ENCODE peak calls at places on chromosomes 7 and 10, in ten cellular contexts. C is iris pigment epithelial cell; A is activated T-cell treated with anti-CD3 and anti-CD28 coated beads, Interleukin-2, amount 50 U/mL, for 1 hour; N is heart left ventricle; R is GM23338; T is colonic mucosa; E is HT1080; Y is mammary epithelial cell; Q is lower leg skin; V is endodermal cell. D is an unnamed sample.

GRCh38 chr10:35218339-35218955 is 91.8 kb downstream of the CREM start:
- DNase-seq in R (peak; percentile 95), E (peak; percentile 71), T (peak; percentile 84), N (peak; percentile 81), V (peak; percentile 92), A (peak; percentile 78), C (peak; percentile 84), Y (peak; percentile 65), Q (peak; percentile 84), D (peak; percentile 89)

GRCh38 chr10:69438531-69439349 is 12.5 kb upstream of the TSPAN15 start:
- DNase-seq in V (no peak), R (no peak), Y (peak; percentile 74), Q (no peak), A (no peak), T (no peak), C (peak; percentile 47), N (no peak), E (peak; percentile 39), D (peak; percentile 33)

GRCh38 chr7:130930260-130930659 is 196.3 kb upstream of the KLF14 start:
- DNase-seq in T (peak; percentile 79), C (peak; percentile 75), R (no peak), V (no peak), E (no peak), A (no peak), Q (no peak), N (no peak), Y (no peak), D (no peak)

GRCh38 chr7:38182450-38182849 is 4.4 kb downstream of the STARD3NL start:
- DNase-seq in T (no peak), N (no peak), A (no peak), E (no peak), C (no peak), Y (no peak), V (no peak), R (no peak), Q (no peak), D (no peak)

GRCh38 chr10:123303581-123303980 is 149.4 kb downstream of the BUB3 start:
- DNase-seq in Q (no peak), R (no peak), A (no peak), C (no peak), E (no peak), Y (no peak), T (no peak), N (no peak), V (no peak), D (no peak)

GRCh38 chr10:80608706-80609105 is 71.0 kb downstream of the SH2D4B start:
- DNase-seq in V (no peak), T (no peak), N (no peak), C (no peak), A (no peak), R (no peak), E (no peak), Y (no peak), Q (no peak), D (no peak)

GRCh38 chr10:80537086-80537704 is 507 bp upstream of the SH2D4B start:
- DNase-seq in V (no peak), T (peak; percentile 7), A (no peak), R (no peak), E (no peak), Q (no peak), C (no peak), N (no peak), Y (no peak), D (peak; percentile 79)

GRCh38 chr7:44470080-44470479 is 20.4 kb downstream of the NUDCD3 start:
- DNase-seq in N (no peak), V (no peak), E (no peak), C (peak; percentile 79), R (no peak), Q (no peak), T (no peak), Y (no peak), A (no peak), D (no peak)

GRCh38 chr7:106772655-106773108 is 92.4 kb upstream of the PIK3CG start:
- DNase-seq in R (no peak), A (no peak), Q (no peak), E (peak; percentile 68), C (peak; percentile 93), Y (peak; percentile 70), T (no peak), V (no peak), N (no peak), D (no peak)

GRCh38 chr7:117085769-117086463 is 132.6 kb downstream of the ST7 start:
- DNase-seq in E (peak; percentile 36), V (no peak), N (no peak), R (no peak), Q (no peak), C (peak; percentile 64), A (no peak), Y (peak; percentile 52), T (no peak), D (no peak)

GRCh38 chr10:69515699-69516547 is 57.3 kb downstream of the NEUROG3 start:
- DNase-seq in Q (peak; percentile 42), T (peak; percentile 78), E (peak; percentile 73), N (peak; percentile 50), V (peak; percentile 95), C (peak; percentile 63), Y (peak; percentile 54), A (peak; percentile 81), R (peak; percentile 96), D (peak; percentile 85)

GRCh38 chr10:84499846-84500245 is 171.5 kb downstream of the CCSER2 start:
- DNase-seq in C (peak; percentile 59), A (no peak), Q (no peak), T (no peak), N (no peak), Y (no peak), V (peak; percentile 67), R (peak; percentile 43), E (no peak), D (peak; percentile 76)